ENCODE peak calls at places on chromosomes 13 and 19, in four cellular contexts. P is WTC11, F is body of pancreas, Q is cardiac muscle cell. W is an unnamed sample.

GRCh38 chr19:19321143-19321577 is 531 bp downstream of the MAU2 start:
- DNase-seq in P (peak), F (no peak), Q (no peak), W (peak)

GRCh38 chr19:28878862-28879566 is 333.9 kb downstream of the UQCRFS1 start:
- DNase-seq in P (peak), F (peak), Q (peak), W (peak)

GRCh38 chr19:45253396-45254027 is 2.4 kb downstream of the MARK4 start:
- DNase-seq in P (no peak), F (no peak), Q (peak), W (no peak)

GRCh38 chr13:42395066-42395821 is 123.3 kb downstream of the AKAP11 start:
- DNase-seq in P (no peak), F (no peak), Q (no peak), W (no peak)

GRCh38 chr13:39036212-39036611 is 1.7 kb downstream of the PROSER1 start:
- DNase-seq in P (no peak), F (no peak), Q (peak), W (no peak)

GRCh38 chr13:94480672-94481145 is 1.2 kb upstream of the DCT start:
- DNase-seq in P (no peak), F (no peak), Q (peak), W (no peak)

GRCh38 chr19:53545271-53546065 is 7.5 kb downstream of the ZNF331 start:
- DNase-seq in P (no peak), F (no peak), Q (no peak), W (no peak)

GRCh38 chr19:54325631-54326030 is 12.7 kb upstream of the LILRA5 start:
- DNase-seq in P (no peak), F (no peak), Q (no peak), W (no peak)

GRCh38 chr19:54137913-54138776 is 583 bp downstream of the CNOT3 start:
- DNase-seq in P (no peak), F (peak), Q (no peak), W (peak)

GRCh38 chr19:56864443-56865125 is 24.1 kb upstream of the PEG3 start:
- DNase-seq in P (no peak), F (no peak), Q (no peak), W (no peak)

GRCh38 chr19:39078436-39079200 is 5.5 kb upstream of the ACP7 start:
- DNase-seq in P (no peak), F (no peak), Q (peak), W (no peak)

GRCh38 chr19:1122972-1123363 is 19.2 kb downstream of the GPX4 start:
- DNase-seq in P (peak), F (no peak), Q (peak), W (no peak)

GRCh38 chr13:112575680-112576079 is 12.3 kb downstream of the TUBGCP3 start:
- DNase-seq in P (peak), F (peak), Q (no peak), W (no peak)

GRCh38 chr13:42594577-42595571 is 20.9 kb downstream of the TNFSF11 start:
- DNase-seq in P (peak), F (peak), Q (peak), W (peak)

GRCh38 chr13:78193853-78194252 is 275.2 kb upstream of the EDNRB start:
- DNase-seq in P (no peak), F (no peak), Q (no peak), W (no peak)

GRCh38 chr19:46546194-46546896 is 50.7 kb upstream of the PNMA8B start:
- DNase-seq in P (peak), F (peak), Q (no peak), W (no peak)

GRCh38 chr19:10505583-10506229 is 2.5 kb upstream of the KEAP1 start:
- DNase-seq in P (peak), F (peak), Q (peak), W (peak)

GRCh38 chr13:98997738-98998641 is 20.1 kb upstream of the DOCK9 start:
- DNase-seq in P (no peak), F (no peak), Q (no peak), W (no peak)

GRCh38 chr19:15126511-15126910 is 19.3 kb downstream of the SYDE1 start:
- DNase-seq in P (no peak), F (no peak), Q (peak), W (no peak)

GRCh38 chr13:69389899-69390298 is 717.7 kb upstream of the ATXN8OS start:
- DNase-seq in P (no peak), F (no peak), Q (no peak), W (no peak)

GRCh38 chr13:99312493-99312883 is 5.3 kb upstream of the GPR183 start:
- DNase-seq in P (no peak), F (peak), Q (peak), W (no peak)

GRCh38 chr19:46629546-46630025 is 4.7 kb upstream of the PTGIR start:
- DNase-seq in P (no peak), F (peak), Q (peak), W (no peak)

GRCh38 chr19:46480409-46480808 is 9.0 kb upstream of the PNMA8A start:
- DNase-seq in P (no peak), F (no peak), Q (peak), W (no peak)

GRCh38 chr13:98576215-98576945 is 527 bp downstream of the STK24 start:
- DNase-seq in P (peak), F (peak), Q (peak), W (peak)

GRCh38 chr19:35040826-35041547 is 534 bp upstream of the HPN start:
- DNase-seq in P (peak), F (peak), Q (peak), W (peak)

GRCh38 chr19:47240996-47241918 is 10.3 kb upstream of the BBC3 start:
- DNase-seq in P (peak), F (peak), Q (peak), W (peak)

GRCh38 chr19:56105090-56105701 is 15.9 kb downstream of the ZNF787 start:
- DNase-seq in P (peak), F (peak), Q (peak), W (peak)

GRCh38 chr13:97583884-97584497 is 150.0 kb downstream of the RAP2A start:
- DNase-seq in P (no peak), F (no peak), Q (no peak), W (no peak)

DNA sequence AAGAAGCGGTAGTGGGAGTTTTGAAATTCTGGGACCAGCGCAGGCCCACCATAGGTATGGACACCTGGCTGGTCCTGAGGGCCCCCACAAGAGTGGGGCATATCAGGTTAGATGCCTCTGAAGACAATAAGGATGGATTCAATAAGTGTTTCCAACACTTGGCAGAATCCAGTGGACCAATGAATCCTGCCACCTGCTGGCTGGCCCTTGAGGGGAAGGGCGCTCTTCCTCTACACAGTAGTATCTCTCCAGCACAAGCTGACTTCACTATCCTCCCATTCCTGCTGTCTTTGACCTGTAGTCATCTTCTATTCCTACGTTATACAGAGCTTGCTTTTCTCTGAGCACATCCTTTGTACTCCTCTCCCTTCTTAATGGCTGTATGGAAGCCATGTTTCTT is 199.7 kb upstream of the TSHZ3 start:
- DNase-seq in P (peak), F (peak), Q (peak), W (no peak)
- TF ChIP-seq CTCF in P (peak), F (peak), Q (peak), W (peak)

DNA sequence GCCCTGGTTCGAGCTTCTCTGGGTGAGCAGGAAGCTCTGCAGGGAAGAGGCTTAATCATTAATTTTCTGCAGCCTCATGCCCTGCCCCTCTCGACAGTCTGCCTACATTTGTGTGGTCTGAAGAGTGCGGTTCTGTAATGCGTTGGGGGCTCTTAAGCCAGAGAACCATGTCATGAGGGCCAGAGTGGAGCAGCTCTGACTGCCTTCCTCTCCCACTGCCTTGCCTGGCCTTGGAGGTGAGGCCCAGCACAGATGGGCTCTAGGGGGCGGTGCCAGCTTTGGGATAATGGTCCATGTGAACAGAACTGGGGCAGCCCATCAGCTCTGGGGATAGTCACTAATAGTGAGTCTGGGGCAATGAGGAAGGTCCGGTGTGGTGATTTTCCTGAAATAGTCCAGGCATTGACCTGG is 5.7 kb downstream of the FGF9 start:
- DNase-seq in P (peak), F (peak), Q (no peak), W (no peak)
- TF ChIP-seq CTCF in P (no peak), F (no peak), Q (no peak), W (no peak)

GRCh38 chr13:33069365-33069764 is 53.1 kb downstream of the KL start:
- DNase-seq in P (no peak), F (no peak), Q (no peak), W (no peak)
- TF ChIP-seq CTCF in P (peak), F (no peak), Q (peak), W (no peak)

GRCh38 chr13:32790731-32791130 is 204.5 kb downstream of the PDS5B start:
- DNase-seq in P (no peak), F (no peak), Q (peak), W (no peak)
- TF ChIP-seq CTCF in P (no peak), F (no peak), Q (no peak), W (no peak)

DNA sequence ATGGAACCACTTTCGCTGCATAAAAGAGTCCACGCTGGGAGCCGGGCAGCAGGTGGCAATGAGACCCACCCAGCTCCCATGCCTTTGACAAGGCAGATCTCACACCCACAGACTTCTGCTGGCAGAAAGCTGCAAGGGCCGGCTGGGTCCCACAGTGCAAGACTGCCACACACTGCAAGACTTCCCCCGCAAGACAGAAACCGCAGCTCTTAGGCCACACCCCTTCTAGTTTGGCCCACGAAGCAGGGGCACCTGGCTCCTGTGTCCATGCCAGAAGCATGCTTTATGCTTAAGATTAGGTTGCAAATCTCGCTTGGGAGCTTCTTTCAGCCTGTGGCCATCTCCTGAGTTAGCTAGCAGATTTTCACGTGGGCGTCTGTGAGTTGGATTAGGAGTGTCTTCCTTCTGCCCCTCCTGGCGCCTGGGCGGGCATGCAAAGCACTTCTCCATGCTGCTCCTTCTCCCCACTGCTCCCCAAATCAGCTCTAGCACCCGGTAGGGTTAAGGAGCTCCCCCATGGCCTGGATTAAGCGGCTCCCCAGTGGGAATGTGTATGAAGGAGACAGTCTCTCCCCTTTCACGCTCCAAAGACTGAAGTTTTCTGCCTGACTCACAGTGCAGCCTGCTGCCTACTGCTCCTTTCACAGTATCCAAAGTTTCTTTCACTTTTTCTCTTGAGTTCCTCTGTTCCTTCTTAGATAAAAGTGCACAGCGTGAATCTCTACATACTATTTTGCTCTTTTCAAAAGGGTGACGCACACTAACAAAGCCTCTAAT is 17.7 kb downstream of the GPC6 start:
- DNase-seq in P (no peak), F (no peak), Q (peak), W (no peak)
- TF ChIP-seq CTCF in P (no peak), F (no peak), Q (no peak), W (no peak)

GRCh38 chr19:36373638-36374156 is 5.3 kb downstream of the ZFP14 start:
- DNase-seq in P (no peak), F (no peak), Q (no peak), W (no peak)

GRCh38 chr19:36377541-36378178 is 1.3 kb downstream of the ZFP14 start:
- DNase-seq in P (no peak), F (no peak), Q (no peak), W (no peak)

GRCh38 chr19:36379510-36379819 is 464 bp upstream of the ZFP14 start:
- DNase-seq in P (no peak), F (no peak), Q (no peak), W (no peak)

GRCh38 chr19:36378625-36379509 is at the start of gene ZFP14:
- DNase-seq in P (peak), F (peak), Q (peak), W (peak)
- TF ChIP-seq CTCF in P (no peak), F (no peak), Q (peak), W (no peak)

GRCh38 chr19:18306903-18307681 is 15.8 kb downstream of the LSM4 start:
- DNase-seq in P (no peak), F (no peak), Q (no peak), W (no peak)
- TF ChIP-seq CTCF in P (no peak), F (no peak), Q (no peak), W (no peak)

GRCh38 chr19:17441241-17442135 is 7.0 kb downstream of the TMEM221 start:
- DNase-seq in P (peak), F (no peak), Q (peak), W (no peak)
- TF ChIP-seq CTCF in P (no peak), F (peak), Q (peak), W (peak)